ENCODE peak calls at places on chromosomes 7 and 10, in nine cellular contexts. A is bronchial epithelial cell, V is nephron progenitor cell, E is omental fat pad, I is AG04449, Y is PC-9, D is colonic mucosa, Q is cardiac fibroblast, N is endothelial cell. G is an unnamed sample.

GRCh38 chr7:75870557-75870956 is 8.3 kb upstream of the RHBDD2 start:
- DNase-seq in D (no peak), I (no peak), Y (no peak), N (no peak), E (no peak), A (no peak), Q (no peak), V (no peak), G (no peak)

GRCh38 chr10:130246113-130246512 is 109.9 kb downstream of the GLRX3 start:
- DNase-seq in D (no peak), N (no peak), V (no peak), I (no peak), Q (no peak), A (no peak), E (no peak), Y (no peak), G (no peak)

GRCh38 chr10:80090120-80090519 is 11.7 kb downstream of the TMEM254 start:
- DNase-seq in V (no peak), D (no peak), I (no peak), N (no peak), Q (no peak), Y (no peak), A (no peak), E (no peak), G (no peak)

GRCh38 chr7:36029846-36030510 is 123.1 kb upstream of the EEPD1 start:
- DNase-seq in N (no peak), V (no peak), D (no peak), A (no peak), Y (no peak), Q (no peak), E (no peak), I (no peak), G (no peak)

GRCh38 chr10:84825330-84825729 is 496.9 kb downstream of the CCSER2 start:
- DNase-seq in I (peak), Y (no peak), Q (peak), V (no peak), E (no peak), D (no peak), N (no peak), A (peak), G (no peak)

GRCh38 chr7:141701489-141702046 is 398 bp downstream of the DENND11 start:
- DNase-seq in I (no peak), Y (peak), Q (peak), V (peak), D (peak), E (no peak), A (no peak), N (peak), G (no peak)

GRCh38 chr10:49371967-49372366 is 23.9 kb downstream of the DRGX start:
- DNase-seq in Q (no peak), A (no peak), I (no peak), V (no peak), E (no peak), Y (no peak), D (no peak), N (no peak), G (no peak)

GRCh38 chr7:129103561-129104324 is 40.8 kb upstream of the TSPAN33 start:
- DNase-seq in E (no peak), N (no peak), V (no peak), I (no peak), D (no peak), Q (no peak), Y (no peak), A (no peak), G (no peak)

GRCh38 chr7:151426486-151426905 is 13.4 kb downstream of the CRYGN start:
- DNase-seq in N (no peak), I (peak), Y (peak), Q (peak), A (no peak), E (peak), V (no peak), D (peak), G (peak)

GRCh38 chr10:90675621-90676020 is 182.2 kb downstream of the HTR7 start:
- DNase-seq in N (no peak), D (no peak), Q (peak), Y (no peak), V (no peak), A (peak), E (no peak), I (peak), G (no peak)

GRCh38 chr7:1531263-1531978 is 919 bp downstream of the MAFK start:
- DNase-seq in I (no peak), N (no peak), Q (peak), E (no peak), Y (no peak), A (peak), V (peak), D (peak), G (peak)

GRCh38 chr10:35453855-35454532 is 117.7 kb downstream of the CCNY start:
- DNase-seq in E (no peak), I (no peak), D (no peak), V (no peak), Y (no peak), N (no peak), A (peak), Q (peak), G (no peak)

GRCh38 chr7:36736827-36737211 is 12.5 kb upstream of the AOAH start:
- DNase-seq in Q (no peak), V (no peak), E (no peak), A (no peak), I (no peak), Y (no peak), N (no peak), D (no peak), G (no peak)

GRCh38 chr7:69508736-69509135 is 89.5 kb upstream of the AUTS2 start:
- DNase-seq in I (no peak), E (no peak), Q (no peak), D (no peak), A (no peak), N (no peak), Y (no peak), V (no peak), G (no peak)
- TF ChIP-seq CTCF in I (no peak), E (no peak), Q (no peak), D (no peak), A (no peak), N (no peak), Y (no peak), V (no peak), G (no peak)

GRCh38 chr10:74032900-74033655 is 35.2 kb downstream of the VCL start:
- DNase-seq in N (no peak), A (peak), E (no peak), Q (no peak), Y (no peak), I (no peak), V (no peak), D (no peak), G (no peak)

GRCh38 chr10:74033724-74034123 is 35.8 kb downstream of the VCL start:
- DNase-seq in D (no peak), A (no peak), E (no peak), V (no peak), Y (no peak), I (no peak), N (no peak), Q (no peak), G (no peak)

GRCh38 chr10:74034301-74034700 is 36.4 kb downstream of the VCL start:
- DNase-seq in V (no peak), D (no peak), N (no peak), A (no peak), Y (no peak), E (no peak), I (no peak), Q (no peak), G (no peak)

GRCh38 chr10:74036474-74036873 is 38.6 kb downstream of the VCL start:
- DNase-seq in D (no peak), E (no peak), I (no peak), N (no peak), A (no peak), Y (no peak), V (no peak), Q (no peak), G (no peak)

GRCh38 chr10:74035324-74035723 is 37.4 kb downstream of the VCL start:
- DNase-seq in D (no peak), Y (no peak), A (no peak), N (no peak), Q (peak), I (no peak), E (no peak), V (no peak), G (no peak)
- TF ChIP-seq CTCF in D (no peak), Y (peak), A (no peak), N (no peak), Q (no peak), I (no peak), E (no peak), V (no peak), G (no peak)

GRCh38 chr10:92547676-92548075 is 26.2 kb downstream of the IDE start:
- DNase-seq in V (no peak), N (no peak), A (no peak), I (no peak), Q (no peak), D (no peak), E (no peak), Y (no peak), G (no peak)

GRCh38 chr10:92553959-92554358 is 19.9 kb downstream of the IDE start:
- DNase-seq in Y (no peak), Q (no peak), V (no peak), N (no peak), E (no peak), D (no peak), A (no peak), I (no peak), G (no peak)

GRCh38 chr10:92550924-92551323 is 23.0 kb downstream of the IDE start:
- DNase-seq in V (no peak), D (no peak), N (no peak), E (no peak), I (no peak), Y (no peak), A (no peak), Q (no peak), G (no peak)

DNA sequence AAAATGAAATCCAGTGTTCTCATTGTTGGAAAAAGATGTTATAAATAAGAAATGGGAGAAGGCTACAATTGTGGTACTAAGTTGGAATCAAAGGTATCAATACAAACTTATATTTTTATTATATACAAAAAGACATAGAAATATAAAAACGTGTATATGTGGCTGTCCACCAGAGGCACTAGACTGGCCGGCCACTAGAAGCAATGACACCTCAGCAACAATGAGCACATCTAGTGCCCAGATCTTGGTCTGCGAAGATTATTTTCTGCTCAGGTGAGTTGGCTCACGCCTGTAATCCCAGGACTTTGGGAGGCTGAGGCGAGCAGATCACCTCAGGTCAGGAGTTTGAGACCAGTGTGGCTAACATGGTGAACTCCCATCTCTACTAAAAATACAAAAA is 21.6 kb downstream of the IDE start:
- DNase-seq in A (no peak), Q (no peak), V (no peak), N (no peak), E (no peak), Y (no peak), I (no peak), D (no peak), G (no peak)
- TF ChIP-seq CTCF in A (peak), Q (peak), V (no peak), N (peak), E (no peak), Y (peak), I (no peak), D (no peak), G (no peak)

GRCh38 chr10:7580520-7580919 is 86.2 kb downstream of the ITIH5 start:
- DNase-seq in I (no peak), N (no peak), Y (no peak), A (no peak), D (no peak), Q (no peak), E (no peak), V (no peak), G (no peak)
- TF ChIP-seq CTCF in I (no peak), N (no peak), Y (no peak), A (no peak), D (no peak), Q (no peak), E (no peak), V (no peak), G (no peak)

GRCh38 chr10:117553171-117553814 is 10.7 kb downstream of the EMX2 start:
- DNase-seq in V (peak), E (no peak), I (no peak), N (peak), A (no peak), D (no peak), Q (no peak), Y (no peak), G (no peak)
- TF ChIP-seq CTCF in V (peak), E (no peak), I (peak), N (no peak), A (no peak), D (no peak), Q (no peak), Y (no peak), G (no peak)

GRCh38 chr7:45582136-45582742 is 8.1 kb downstream of the ADCY1 start:
- DNase-seq in Q (no peak), V (no peak), E (no peak), N (no peak), Y (no peak), I (no peak), D (no peak), A (no peak), G (no peak)

GRCh38 chr7:45579386-45579785 is 5.2 kb downstream of the ADCY1 start:
- DNase-seq in Q (no peak), D (no peak), V (peak), N (no peak), Y (no peak), I (no peak), A (no peak), E (no peak), G (no peak)

GRCh38 chr7:45578467-45578866 is 4.3 kb downstream of the ADCY1 start:
- DNase-seq in Y (no peak), E (no peak), Q (no peak), V (no peak), D (no peak), A (no peak), N (no peak), I (no peak), G (no peak)

GRCh38 chr7:45581271-45581780 is 7.2 kb downstream of the ADCY1 start:
- DNase-seq in I (no peak), V (no peak), N (no peak), D (no peak), E (no peak), Q (no peak), Y (no peak), A (no peak), G (no peak)

DNA sequence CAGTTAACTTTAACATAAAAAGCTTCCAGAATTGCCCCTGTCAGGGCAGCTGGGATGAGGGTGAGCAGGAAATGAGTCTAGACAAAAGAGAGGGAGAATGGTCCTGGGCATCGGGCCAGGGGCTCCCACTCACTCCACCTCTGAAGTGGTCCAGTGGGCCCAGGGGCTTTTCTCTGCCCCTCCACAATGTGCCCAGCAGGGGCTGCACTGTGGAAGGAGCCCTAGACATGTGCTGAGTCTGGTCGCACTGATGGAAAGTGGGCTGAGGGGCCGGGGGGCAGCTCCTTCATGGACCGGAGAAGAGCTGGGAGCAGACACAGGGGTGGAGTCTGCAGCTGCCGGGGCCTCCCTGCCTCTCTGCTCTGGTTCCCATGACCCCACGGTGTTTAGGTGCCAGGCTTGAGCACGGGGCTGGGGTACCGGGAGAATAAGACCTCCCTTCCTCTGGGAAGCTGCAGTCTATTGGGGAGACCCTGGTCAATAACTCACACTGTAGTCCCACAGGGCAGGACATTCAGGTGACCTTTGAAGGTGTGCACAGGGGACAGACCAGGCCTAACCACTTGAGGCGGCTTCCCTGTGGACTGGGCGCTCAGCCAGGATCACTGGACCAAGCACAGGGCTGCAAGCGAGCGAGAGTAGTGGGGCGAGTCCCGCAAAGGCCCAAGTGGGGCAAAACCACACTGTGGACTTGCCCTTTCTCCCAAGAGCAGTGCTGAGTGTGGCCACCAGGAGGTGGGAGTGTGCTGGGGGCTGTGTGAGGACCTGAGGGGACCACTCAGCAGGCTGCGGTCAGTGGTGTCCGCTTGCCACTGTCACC is 6.1 kb downstream of the ADCY1 start:
- DNase-seq in Y (no peak), D (no peak), I (no peak), N (peak), V (peak), Q (no peak), A (no peak), E (no peak), G (no peak)
- TF ChIP-seq CTCF in Y (peak), D (no peak), I (peak), N (peak), V (peak), Q (peak), A (peak), E (no peak), G (no peak)

GRCh38 chr10:3192856-3193635 is 20.5 kb upstream of the PITRM1 start:
- DNase-seq in V (peak), A (peak), E (peak), I (no peak), N (peak), Y (peak), Q (peak), D (peak), G (no peak)
- TF ChIP-seq CTCF in V (peak), A (peak), E (no peak), I (peak), N (peak), Y (peak), Q (peak), D (peak), G (peak)

GRCh38 chr7:81300779-81301178 is 381.9 kb upstream of the SEMA3C start:
- DNase-seq in Q (no peak), V (no peak), D (no peak), I (no peak), E (no peak), N (no peak), A (no peak), Y (no peak), G (no peak)
- TF ChIP-seq CTCF in Q (no peak), V (no peak), D (no peak), I (no peak), E (no peak), N (no peak), A (no peak), Y (no peak), G (no peak)

GRCh38 chr10:33139191-33139646 is 181.2 kb upstream of the ITGB1 start:
- DNase-seq in E (no peak), Y (no peak), I (no peak), V (no peak), D (no peak), A (peak), N (no peak), Q (no peak), G (no peak)

GRCh38 chr10:33134011-33134751 is 176.2 kb upstream of the ITGB1 start:
- DNase-seq in Q (peak), V (no peak), D (peak), A (peak), Y (peak), I (peak), E (no peak), N (no peak), G (peak)

GRCh38 chr10:33136271-33136670 is 178.2 kb upstream of the ITGB1 start:
- DNase-seq in V (no peak), I (no peak), Q (peak), D (no peak), E (no peak), Y (no peak), A (peak), N (no peak), G (no peak)

GRCh38 chr10:33136781-33137180 is 178.8 kb upstream of the ITGB1 start:
- DNase-seq in Q (no peak), E (no peak), N (no peak), D (no peak), V (no peak), Y (no peak), I (no peak), A (peak), G (no peak)

GRCh38 chr10:33137356-33138007 is 179.5 kb upstream of the ITGB1 start:
- DNase-seq in Q (no peak), E (no peak), D (no peak), A (no peak), I (no peak), N (no peak), Y (no peak), V (no peak), G (no peak)
- TF ChIP-seq CTCF in Q (no peak), E (no peak), D (no peak), A (no peak), I (no peak), N (no peak), Y (no peak), V (no peak), G (no peak)

GRCh38 chr10:33279791-33280190 is 54.7 kb downstream of the NRP1 start:
- DNase-seq in N (no peak), I (no peak), V (no peak), E (no peak), Q (peak), Y (no peak), A (no peak), D (no peak), G (no peak)

GRCh38 chr10:33276282-33276923 is 58.1 kb downstream of the NRP1 start:
- DNase-seq in V (no peak), N (no peak), I (no peak), Y (no peak), E (no peak), Q (no peak), A (peak), D (no peak), G (no peak)

GRCh38 chr10:33280217-33280616 is 54.2 kb downstream of the NRP1 start:
- DNase-seq in D (no peak), I (no peak), N (no peak), A (no peak), Y (no peak), E (no peak), V (no peak), Q (no peak), G (no peak)

GRCh38 chr10:33277135-33277536 is 57.3 kb downstream of the NRP1 start:
- DNase-seq in D (no peak), I (no peak), A (no peak), N (no peak), E (peak), Q (peak), V (no peak), Y (peak), G (peak)

GRCh38 chr10:33279276-33279675 is 55.2 kb downstream of the NRP1 start:
- DNase-seq in Y (no peak), D (no peak), A (no peak), E (no peak), N (no peak), Q (peak), I (no peak), V (no peak), G (no peak)
- TF ChIP-seq CTCF in Y (no peak), D (no peak), A (no peak), E (no peak), N (no peak), Q (no peak), I (peak), V (no peak), G (no peak)